ENCODE peak calls at places on chromosomes 13 and 19, in five cellular contexts. One of them, this sample, is unnamed.
A peak's percentile ranks its signal among the peaks of the same experiment; 100 is the strongest.

GRCh38 chr19:748274-748598 is 2.7 kb upstream of the MISP start:
- ATAC-seq in activated T-cell treated with anti-CD3 and anti-CD28 coated beads, Interleukin-2, amount 50 U/mL, for 4 hours: no peak
- ATAC-seq in pancreas: no peak
- ATAC-seq in left lung: no peak
- ATAC-seq in upper lobe of right lung: no peak
- ATAC-seq in this sample: no peak

GRCh38 chr19:4988770-4989251 is 19.9 kb downstream of the KDM4B start:
- ATAC-seq in activated T-cell treated with anti-CD3 and anti-CD28 coated beads, Interleukin-2, amount 50 U/mL, for 4 hours: no peak
- ATAC-seq in pancreas: peak; percentile 29
- ATAC-seq in left lung: peak; percentile 75
- ATAC-seq in upper lobe of right lung: peak; percentile 64
- ATAC-seq in this sample: no peak

GRCh38 chr19:33225458-33225925 is at the start of gene SLC7A10:
- ATAC-seq in activated T-cell treated with anti-CD3 and anti-CD28 coated beads, Interleukin-2, amount 50 U/mL, for 4 hours: peak; percentile 41
- ATAC-seq in pancreas: peak; percentile 32
- ATAC-seq in left lung: no peak
- ATAC-seq in upper lobe of right lung: peak; percentile 8
- ATAC-seq in this sample: no peak

GRCh38 chr19:7988307-7988706 is 17.1 kb downstream of the ELAVL1 start:
- ATAC-seq in activated T-cell treated with anti-CD3 and anti-CD28 coated beads, Interleukin-2, amount 50 U/mL, for 4 hours: no peak
- ATAC-seq in pancreas: no peak
- ATAC-seq in left lung: peak; percentile 37
- ATAC-seq in upper lobe of right lung: peak; percentile 68
- ATAC-seq in this sample: no peak

GRCh38 chr19:29121684-29122083 is 91.3 kb downstream of the UQCRFS1 start:
- ATAC-seq in activated T-cell treated with anti-CD3 and anti-CD28 coated beads, Interleukin-2, amount 50 U/mL, for 4 hours: peak; percentile 18
- ATAC-seq in pancreas: no peak
- ATAC-seq in left lung: no peak
- ATAC-seq in upper lobe of right lung: no peak
- ATAC-seq in this sample: no peak

GRCh38 chr13:79075703-79076102 is 330.4 kb downstream of the RBM26 start:
- ATAC-seq in activated T-cell treated with anti-CD3 and anti-CD28 coated beads, Interleukin-2, amount 50 U/mL, for 4 hours: no peak
- ATAC-seq in pancreas: no peak
- ATAC-seq in left lung: no peak
- ATAC-seq in upper lobe of right lung: no peak
- ATAC-seq in this sample: no peak

GRCh38 chr13:32669030-32669646 is 82.9 kb downstream of the PDS5B start:
- ATAC-seq in activated T-cell treated with anti-CD3 and anti-CD28 coated beads, Interleukin-2, amount 50 U/mL, for 4 hours: no peak
- ATAC-seq in pancreas: peak; percentile 67
- ATAC-seq in left lung: peak; percentile 76
- ATAC-seq in upper lobe of right lung: peak; percentile 65
- ATAC-seq in this sample: no peak

GRCh38 chr13:110479648-110480047 is 81.9 kb downstream of the RAB20 start:
- ATAC-seq in activated T-cell treated with anti-CD3 and anti-CD28 coated beads, Interleukin-2, amount 50 U/mL, for 4 hours: no peak
- ATAC-seq in pancreas: peak; percentile 24
- ATAC-seq in left lung: no peak
- ATAC-seq in upper lobe of right lung: no peak
- ATAC-seq in this sample: no peak

GRCh38 chr13:47420568-47420967 is 523.7 kb upstream of the HTR2A start:
- ATAC-seq in activated T-cell treated with anti-CD3 and anti-CD28 coated beads, Interleukin-2, amount 50 U/mL, for 4 hours: no peak
- ATAC-seq in pancreas: no peak
- ATAC-seq in left lung: no peak
- ATAC-seq in upper lobe of right lung: no peak
- ATAC-seq in this sample: no peak

GRCh38 chr19:13979224-13979623 is 26.9 kb downstream of the RFX1 start:
- ATAC-seq in activated T-cell treated with anti-CD3 and anti-CD28 coated beads, Interleukin-2, amount 50 U/mL, for 4 hours: no peak
- ATAC-seq in pancreas: no peak
- ATAC-seq in left lung: peak; percentile 14
- ATAC-seq in upper lobe of right lung: peak; percentile 5
- ATAC-seq in this sample: no peak

GRCh38 chr13:112783135-112783945 is 93.5 kb downstream of the ATP11A start:
- ATAC-seq in activated T-cell treated with anti-CD3 and anti-CD28 coated beads, Interleukin-2, amount 50 U/mL, for 4 hours: no peak
- ATAC-seq in pancreas: peak; percentile 25
- ATAC-seq in left lung: peak; percentile 78
- ATAC-seq in upper lobe of right lung: peak; percentile 89
- ATAC-seq in this sample: no peak

GRCh38 chr19:28130066-28130511 is 1082.9 kb downstream of the UQCRFS1 start:
- ATAC-seq in activated T-cell treated with anti-CD3 and anti-CD28 coated beads, Interleukin-2, amount 50 U/mL, for 4 hours: no peak
- ATAC-seq in pancreas: no peak
- ATAC-seq in left lung: no peak
- ATAC-seq in upper lobe of right lung: no peak
- ATAC-seq in this sample: no peak

GRCh38 chr13:51675877-51676276 is 91.6 kb downstream of the WDFY2 start:
- ATAC-seq in activated T-cell treated with anti-CD3 and anti-CD28 coated beads, Interleukin-2, amount 50 U/mL, for 4 hours: no peak
- ATAC-seq in pancreas: no peak
- ATAC-seq in left lung: no peak
- ATAC-seq in upper lobe of right lung: no peak
- ATAC-seq in this sample: no peak